ENCODE peak calls at places on chromosomes 13 and 19, in five cellular contexts. Q, Y, T, M and O are unnamed samples.

GRCh38 chr19:17821190-17821589 is at the start of gene INSL3:
- DNase-seq in Q (no peak), Y (no peak), T (no peak), M (no peak), O (no peak)

GRCh38 chr19:34269081-34269480 is 14.7 kb downstream of the GARRE1 start:
- DNase-seq in Q (no peak), Y (no peak), T (no peak), M (no peak), O (no peak)

GRCh38 chr13:74210693-74211393 is 76.6 kb upstream of the KLF12 start:
- DNase-seq in Q (no peak), Y (no peak), T (no peak), M (no peak), O (no peak)

GRCh38 chr13:76004411-76004810 is 368.3 kb downstream of the LMO7 start:
- DNase-seq in Q (no peak), Y (no peak), T (no peak), M (no peak), O (no peak)

GRCh38 chr19:15977193-15977592 is 28.4 kb downstream of the OR10H4 start:
- DNase-seq in Q (no peak), Y (no peak), T (no peak), M (no peak), O (no peak)

GRCh38 chr19:56138069-56138468 is 3.0 kb upstream of the ZNF444 start:
- DNase-seq in Q (no peak), Y (peak), T (no peak), M (no peak), O (no peak)

GRCh38 chr13:23789576-23790346 is 99.4 kb downstream of the MIPEP start:
- DNase-seq in Q (no peak), Y (no peak), T (no peak), M (no peak), O (no peak)

GRCh38 chr19:13729859-13730258 is 34.5 kb upstream of the MRI1 start:
- DNase-seq in Q (no peak), Y (peak), T (no peak), M (no peak), O (no peak)

GRCh38 chr13:35978607-35979316 is 152.4 kb downstream of the DCLK1 start:
- DNase-seq in Q (no peak), Y (peak), T (peak), M (peak), O (peak)

GRCh38 chr13:24341439-24341838 is 32.1 kb downstream of the C1QTNF9 start:
- DNase-seq in Q (no peak), Y (no peak), T (no peak), M (no peak), O (no peak)

GRCh38 chr19:15640294-15640903 is at the start of gene CYP4F3:
- DNase-seq in Q (no peak), Y (peak), T (peak), M (peak), O (no peak)

GRCh38 chr13:27917121-27917947 is 2.5 kb upstream of the PDX1 start:
- DNase-seq in Q (no peak), Y (no peak), T (no peak), M (no peak), O (no peak)

GRCh38 chr13:45481688-45482087 is 16.9 kb downstream of the COG3 start:
- DNase-seq in Q (no peak), Y (no peak), T (no peak), M (no peak), O (no peak)

GRCh38 chr13:21949818-21950429 is 279.1 kb downstream of the FGF9 start:
- DNase-seq in Q (no peak), Y (no peak), T (no peak), M (no peak), O (no peak)

GRCh38 chr13:110640591-110641029 is 25.3 kb downstream of the NAXD start:
- DNase-seq in Q (no peak), Y (no peak), T (no peak), M (no peak), O (no peak)

GRCh38 chr19:17325881-17326594 is 8.6 kb downstream of the ANO8 start:
- DNase-seq in Q (no peak), Y (no peak), T (no peak), M (no peak), O (no peak)

GRCh38 chr13:23678768-23679167 is 108.6 kb downstream of the TNFRSF19 start:
- DNase-seq in Q (no peak), Y (no peak), T (no peak), M (no peak), O (no peak)